ENCODE peak calls at places on chromosome 17, in nine cellular contexts. K is mucosa of descending colon, T is upper lobe of right lung, V is cardiac muscle cell, A is pancreas, P is gastrocnemius medialis, B is bronchial epithelial cell, C is right cardiac atrium, H is aorta. R is an unnamed sample.

GRCh38 chr17:1060991-1061390 is 64.1 kb downstream of the TIMM22 start:
- DNase-seq in P (peak), B (peak), T (peak), C (peak), H (peak), A (no peak), V (no peak), K (peak), R (no peak)

GRCh38 chr17:61624951-61625350 is 33.9 kb upstream of the NACA2 start:
- DNase-seq in C (no peak), B (no peak), K (no peak), A (no peak), H (no peak), V (no peak), P (no peak), T (no peak), R (no peak)

GRCh38 chr17:18981642-18982424 is 22.7 kb downstream of the FAM83G start:
- DNase-seq in T (no peak), V (no peak), H (no peak), B (peak), A (peak), P (no peak), K (peak), C (peak), R (no peak)

GRCh38 chr17:77054926-77055325 is 85.8 kb upstream of the SEC14L1 start:
- DNase-seq in V (no peak), B (no peak), H (no peak), T (no peak), C (no peak), K (no peak), P (no peak), A (no peak), R (no peak)

GRCh38 chr17:9880582-9880999 is 24.5 kb downstream of the RCVRN start:
- DNase-seq in K (no peak), V (no peak), H (no peak), A (no peak), C (no peak), T (no peak), B (peak), P (no peak), R (no peak)

GRCh38 chr17:31405941-31406371 is 14.5 kb downstream of the RAB11FIP4 start:
- DNase-seq in V (no peak), K (no peak), A (no peak), C (no peak), B (no peak), P (no peak), H (peak), T (peak), R (no peak)

GRCh38 chr17:76166168-76166567 is 25.1 kb upstream of the FOXJ1 start:
- DNase-seq in K (no peak), V (no peak), B (no peak), C (no peak), T (no peak), P (no peak), H (no peak), A (no peak), R (no peak)

GRCh38 chr17:1518410-1518809 is 2.0 kb upstream of the INPP5K start:
- DNase-seq in P (no peak), B (no peak), V (no peak), K (no peak), H (no peak), A (no peak), T (no peak), C (no peak), R (no peak)

GRCh38 chr17:76582660-76583059 is 3.0 kb downstream of the ST6GALNAC2 start:
- DNase-seq in V (no peak), A (no peak), P (no peak), H (peak), B (peak), K (no peak), T (peak), C (no peak), R (no peak)

GRCh38 chr17:82120148-82120547 is 22.1 kb upstream of the FASN start:
- DNase-seq in C (no peak), K (no peak), T (no peak), H (no peak), A (no peak), V (no peak), P (no peak), B (peak), R (no peak)

GRCh38 chr17:17508641-17509591 is 12.7 kb upstream of the RASD1 start:
- DNase-seq in H (peak), P (no peak), T (peak), C (peak), B (no peak), V (no peak), A (peak), K (peak), R (no peak)

GRCh38 chr17:75931062-75931461 is 9.8 kb downstream of the FBF1 start:
- DNase-seq in T (no peak), C (no peak), A (no peak), B (no peak), H (peak), V (no peak), K (no peak), P (no peak), R (no peak)

DNA sequence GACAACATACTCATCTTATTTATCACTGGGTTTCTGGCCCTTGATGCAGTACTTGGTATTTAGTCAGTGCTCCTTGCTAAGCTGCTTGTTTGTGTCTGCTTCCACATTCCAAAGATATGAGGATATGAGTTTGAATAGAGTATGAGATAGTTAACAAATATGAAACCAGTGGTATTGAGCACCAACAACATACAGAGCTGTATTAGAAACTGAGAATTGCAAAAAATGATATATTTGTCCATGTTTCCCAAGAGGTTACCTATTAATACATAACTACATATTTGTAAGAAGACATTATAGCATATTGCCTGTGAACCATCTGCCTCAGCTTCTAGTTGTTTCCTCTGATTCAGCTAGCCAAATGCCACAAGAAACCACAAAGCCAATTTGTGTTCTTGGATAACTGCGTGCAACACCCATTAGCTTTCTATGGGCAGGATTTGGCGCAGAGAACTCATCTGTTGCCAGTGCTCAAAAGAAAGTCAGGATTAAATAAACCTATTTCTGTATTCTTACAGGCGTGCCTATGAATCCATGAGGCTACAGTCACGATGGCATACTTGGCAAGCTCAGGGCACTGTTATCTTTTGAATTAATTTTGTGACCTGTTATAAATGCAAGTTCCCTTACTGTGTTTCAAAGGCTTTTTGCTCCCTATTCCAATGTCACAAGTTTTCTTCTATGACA is 194.5 kb downstream of the MAP2K6 start:
- DNase-seq in P (peak), H (no peak), A (no peak), K (no peak), B (peak), T (no peak), V (no peak), C (peak), R (no peak)
- H3K4me3 ChIP-seq in P (no peak), H (no peak), A (no peak), K (no peak), B (no peak), T (no peak), V (no peak), C (no peak), R (no peak)

GRCh38 chr17:39083270-39083669 is 68.2 kb downstream of the PLXDC1 start:
- DNase-seq in B (no peak), T (no peak), K (no peak), P (no peak), A (no peak), H (no peak), V (no peak), C (no peak), R (no peak)
- H3K4me3 ChIP-seq in B (no peak), T (no peak), K (no peak), P (no peak), A (no peak), H (no peak), V (no peak), C (no peak), R (no peak)

DNA sequence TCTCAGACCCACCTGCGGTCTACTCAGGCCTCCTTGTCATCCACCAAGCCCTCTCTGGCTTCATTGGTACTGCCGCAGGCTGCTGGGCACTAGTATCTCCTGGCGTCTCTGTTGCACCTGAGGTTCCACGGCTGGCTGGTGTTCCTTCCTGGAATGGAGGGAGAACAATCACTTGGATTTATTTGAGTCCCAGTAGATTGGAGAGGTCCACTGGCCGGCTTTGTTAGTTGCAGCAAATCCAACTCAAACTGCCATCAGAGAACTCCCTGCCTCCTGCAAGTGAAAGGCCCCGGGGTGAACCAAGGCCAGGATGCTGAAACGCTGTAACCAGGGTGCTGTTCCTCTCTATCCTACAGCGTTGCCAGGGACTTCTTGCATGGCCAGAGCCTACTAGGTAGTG is 15.4 kb downstream of the MIS12 start:
- DNase-seq in P (no peak), A (no peak), V (no peak), T (no peak), C (no peak), B (no peak), K (no peak), H (no peak), R (no peak)
- H3K4me3 ChIP-seq in P (no peak), A (no peak), V (no peak), T (no peak), C (no peak), B (no peak), K (no peak), H (no peak), R (no peak)

DNA sequence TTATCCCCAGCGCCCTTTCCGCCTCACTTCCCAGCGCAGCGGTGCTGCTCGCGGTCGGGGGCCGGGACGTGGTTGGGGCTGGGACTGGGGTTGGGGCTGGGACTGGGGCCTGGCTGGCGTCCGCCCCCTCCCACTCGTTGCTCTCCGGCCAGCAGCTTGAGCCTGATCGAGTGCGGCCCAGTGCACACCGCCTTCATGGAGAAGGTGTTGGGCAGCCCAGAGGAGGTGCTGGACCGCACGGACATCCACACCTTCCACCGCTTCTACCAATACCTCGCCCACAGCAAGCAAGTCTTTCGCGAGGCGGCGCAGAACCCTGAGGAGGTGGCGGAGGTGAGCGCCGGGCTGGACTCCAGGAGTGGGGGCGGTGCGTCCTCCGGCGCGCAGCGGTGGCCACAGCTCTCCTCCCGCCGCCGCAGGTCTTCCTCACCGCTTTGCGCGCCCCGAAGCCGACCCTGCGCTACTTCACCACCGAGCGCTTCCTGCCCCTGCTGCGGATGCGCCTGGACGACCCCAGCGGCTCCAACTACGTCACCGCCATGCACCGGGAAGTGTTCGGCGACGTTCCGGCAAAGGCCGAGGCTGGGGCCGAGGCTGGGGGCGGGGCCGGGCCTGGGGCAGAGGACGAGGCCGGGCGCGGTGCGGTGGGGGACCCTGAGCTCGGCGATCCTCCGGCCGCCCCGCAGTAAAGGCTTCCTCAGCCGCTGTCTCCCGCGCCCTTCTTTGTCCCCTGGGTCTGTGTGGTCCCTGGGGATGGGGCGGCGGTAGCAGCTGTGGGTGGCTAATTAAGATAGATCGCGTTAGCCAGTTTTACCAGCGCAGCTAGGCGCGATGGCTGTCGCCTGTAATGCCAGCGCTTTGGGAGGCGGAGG is 1.8 kb downstream of the HSD17B1 start:
- DNase-seq in T (peak), K (peak), A (peak), V (peak), C (peak), H (peak), P (peak), B (peak), R (no peak)
- H3K4me3 ChIP-seq in T (peak), K (peak), A (peak), V (peak), C (peak), H (peak), P (peak), B (peak), R (peak)

GRCh38 chr17:16406742-16407674 is 8.4 kb upstream of the TRPV2 start:
- DNase-seq in K (peak), P (no peak), V (peak), C (peak), H (peak), A (no peak), B (no peak), T (peak), R (no peak)
- H3K4me3 ChIP-seq in K (no peak), P (peak), V (peak), C (peak), H (peak), A (peak), B (peak), T (peak), R (peak)

DNA sequence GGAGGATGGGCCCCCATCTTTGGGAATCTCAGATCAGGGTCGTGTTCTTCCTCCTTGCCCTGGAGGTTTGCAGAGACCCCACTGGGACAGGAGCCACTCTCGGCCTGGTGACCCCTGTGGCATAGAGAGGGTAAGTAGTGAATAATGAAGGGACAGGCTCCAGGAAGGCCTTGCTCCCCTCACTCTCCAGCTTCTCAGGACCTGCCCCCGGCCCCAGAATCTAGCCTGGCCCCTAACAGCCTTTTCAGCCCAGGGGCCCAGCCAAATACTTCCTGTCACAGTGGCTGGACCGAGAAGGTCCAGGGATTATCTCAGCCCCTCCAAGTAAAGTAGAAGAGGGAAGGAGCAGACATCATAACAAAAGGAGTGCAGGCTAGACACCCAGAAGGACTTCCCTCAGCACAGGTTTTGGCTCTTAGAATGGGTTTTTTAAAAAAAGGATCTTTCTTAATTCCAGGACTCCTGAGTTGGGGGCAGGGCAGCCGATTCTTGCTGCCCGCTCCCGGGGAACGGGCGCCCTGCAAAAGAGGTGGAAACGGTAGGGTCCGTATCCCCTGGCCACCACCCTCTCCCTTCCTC is 637 bp upstream of the NXPH3 start:
- DNase-seq in B (no peak), H (peak), P (no peak), T (peak), K (no peak), C (peak), V (no peak), A (peak), R (no peak)
- H3K4me3 ChIP-seq in B (peak), H (peak), P (peak), T (peak), K (no peak), C (peak), V (peak), A (peak), R (peak)

DNA sequence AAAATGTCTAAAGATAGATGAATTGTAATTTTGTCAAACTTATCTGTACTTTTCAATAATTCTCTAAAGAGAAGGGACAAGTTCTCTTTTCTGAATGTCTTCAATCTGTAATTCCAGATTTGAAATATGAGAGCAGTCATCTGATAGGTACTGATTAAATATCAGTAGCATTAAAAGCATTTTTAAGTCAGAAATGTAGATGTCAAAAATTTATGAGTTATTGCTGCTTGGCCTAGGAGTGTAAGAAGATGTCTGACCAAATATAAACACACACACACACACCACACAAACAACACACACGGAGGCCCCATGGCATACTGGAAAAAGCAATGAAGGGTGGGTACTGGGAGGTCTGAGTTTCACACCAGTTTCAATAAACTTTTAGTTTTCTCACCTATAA is 2.4 kb upstream of the TOB1 start:
- DNase-seq in P (no peak), B (no peak), C (no peak), V (no peak), T (no peak), H (no peak), K (no peak), A (no peak), R (no peak)
- H3K4me3 ChIP-seq in P (peak), B (no peak), C (peak), V (peak), T (peak), H (no peak), K (no peak), A (peak), R (peak)

DNA sequence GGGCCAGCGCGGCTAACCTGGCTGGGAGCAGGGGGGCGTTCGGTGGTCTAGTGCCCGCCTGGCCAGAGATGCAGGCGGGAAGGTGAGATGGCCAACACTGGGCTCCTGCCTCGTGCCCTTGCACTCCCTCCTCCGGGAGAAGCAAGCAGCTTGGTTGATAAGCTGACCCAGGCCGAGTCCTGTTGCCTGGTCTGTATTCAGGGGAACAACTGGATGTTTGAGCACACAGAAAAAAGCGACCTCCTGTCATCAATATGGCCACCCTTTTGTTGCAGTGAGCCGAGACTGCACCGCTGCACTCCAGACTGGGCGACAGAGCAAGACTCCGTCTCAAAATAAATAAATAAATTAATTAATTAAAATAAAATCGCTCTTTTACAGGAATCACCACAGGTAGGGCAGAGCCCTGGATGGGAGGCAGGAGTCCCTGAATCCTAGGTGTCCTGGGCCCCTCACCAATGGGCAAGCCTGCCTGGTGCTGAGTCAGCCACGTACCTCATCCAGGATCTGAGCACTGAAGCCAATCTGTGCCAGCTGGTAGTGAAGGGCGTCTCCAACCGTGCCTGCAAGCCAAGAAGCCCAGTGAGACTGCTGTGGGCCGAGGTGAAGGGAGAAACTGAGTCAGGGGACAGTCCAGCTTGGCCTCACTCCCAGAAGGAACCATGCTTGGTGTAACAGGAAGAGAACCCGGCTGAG is 31.8 kb downstream of the HASPIN start:
- DNase-seq in H (no peak), C (peak), K (no peak), B (peak), V (no peak), P (no peak), T (no peak), A (no peak), R (no peak)
- H3K4me3 ChIP-seq in H (no peak), C (no peak), K (no peak), B (peak), V (no peak), P (no peak), T (peak), A (peak), R (peak)